ENCODE peak calls at places on chromosomes 11 and 22, in eight cellular contexts. N is T1000; C is Panc1; H is NCI-H2081; Y is stimulated activated CD4-positive, alpha-beta T cell treated with anti-CD3 and anti-CD28 coated beads, Interleukin-1b, Interleukin-23, amount 100 ng/mL, for 1 hour; S is fibroblast of lung; K is ovary; L is stimulated activated CD8-positive, alpha-beta memory T cell treated with anti-CD3 and anti-CD28 coated beads, Interleukin-12 subunit alpha, Interleukin-12 subunit beta, amount 100 ng/mL, for 4 hours. D is an unnamed sample.

GRCh38 chr11:2944953-2945756 is 15.9 kb upstream of the PHLDA2 start:
- DNase-seq in N (no peak), C (no peak), H (no peak), Y (no peak), S (peak), K (peak), L (no peak), D (peak)

GRCh38 chr11:43021466-43021865 is 290.3 kb upstream of the API5 start:
- DNase-seq in N (no peak), C (no peak), H (no peak), Y (no peak), S (no peak), K (no peak), L (no peak), D (no peak)

GRCh38 chr11:59212744-59213573 is at the start of gene MPEG1:
- DNase-seq in N (no peak), C (no peak), H (no peak), Y (no peak), S (no peak), K (no peak), L (no peak), D (no peak)

GRCh38 chr11:9716275-9717039 is 52.6 kb downstream of the SWAP70 start:
- DNase-seq in N (no peak), C (no peak), H (no peak), Y (no peak), S (peak), K (no peak), L (no peak), D (peak)

GRCh38 chr22:36294801-36295200 is 41.9 kb downstream of the APOL1 start:
- DNase-seq in N (no peak), C (no peak), H (no peak), Y (no peak), S (no peak), K (no peak), L (no peak), D (no peak)

GRCh38 chr11:119687220-119688046 is 41.6 kb downstream of the NECTIN1 start:
- DNase-seq in N (no peak), C (no peak), H (no peak), Y (no peak), S (no peak), K (no peak), L (no peak), D (no peak)

GRCh38 chr22:43377486-43377995 is 34.3 kb upstream of the MPPED1 start:
- DNase-seq in N (no peak), C (no peak), H (no peak), Y (no peak), S (peak), K (no peak), L (no peak), D (no peak)

GRCh38 chr11:82754410-82754809 is 20.7 kb upstream of the FAM181B start:
- DNase-seq in N (no peak), C (no peak), H (no peak), Y (no peak), S (peak), K (no peak), L (no peak), D (no peak)

GRCh38 chr22:41445171-41446056 is 1.2 kb downstream of the TOB2 start:
- DNase-seq in N (no peak), C (no peak), H (no peak), Y (no peak), S (no peak), K (peak), L (peak), D (peak)

GRCh38 chr22:30245181-30245984 is 1.2 kb downstream of the LIF start:
- DNase-seq in N (no peak), C (no peak), H (no peak), Y (no peak), S (no peak), K (no peak), L (no peak), D (no peak)

GRCh38 chr11:2138436-2139117 is 612 bp downstream of the IGF2 start:
- DNase-seq in N (no peak), C (no peak), H (no peak), Y (no peak), S (no peak), K (peak), L (no peak), D (no peak)

GRCh38 chr22:48692734-48693376 is 1134.8 kb downstream of the BRD1 start:
- DNase-seq in N (no peak), C (no peak), H (no peak), Y (no peak), S (no peak), K (peak), L (no peak), D (no peak)

GRCh38 chr11:23725752-23726151 is 771.1 kb upstream of the LUZP2 start:
- DNase-seq in N (no peak), C (no peak), H (no peak), Y (no peak), S (peak), K (no peak), L (no peak), D (peak)

GRCh38 chr11:35658028-35658948 is 4.3 kb upstream of the TRIM44 start:
- DNase-seq in N (no peak), C (no peak), H (no peak), Y (no peak), S (no peak), K (no peak), L (no peak), D (peak)

GRCh38 chr11:118532852-118533768 is 2.1 kb downstream of the TMEM25 start:
- DNase-seq in N (no peak), C (no peak), H (no peak), Y (no peak), S (no peak), K (no peak), L (no peak), D (no peak)

GRCh38 chr11:74844865-74845264 is 96.2 kb downstream of the RNF169 start:
- DNase-seq in N (no peak), C (no peak), H (no peak), Y (no peak), S (no peak), K (no peak), L (no peak), D (no peak)

GRCh38 chr11:78886616-78887015 is 312.0 kb upstream of the NARS2 start:
- DNase-seq in N (no peak), C (no peak), H (no peak), Y (no peak), S (peak), K (no peak), L (no peak), D (no peak)

GRCh38 chr22:19357270-19358105 is 66.0 kb upstream of the CLTCL1 start:
- DNase-seq in N (no peak), C (no peak), H (no peak), Y (no peak), S (peak), K (no peak), L (no peak), D (no peak)

D was measured in astrocyte of the spinal cord.